ENCODE peak calls at places on chromosomes 16 and 17, in ten cellular contexts. H is stimulated activated CD8-positive, alpha-beta memory T cell treated with anti-CD3 and anti-CD28 coated beads, Interleukin-4, amount 100 ng/mL, for 1 hour; D is NCI-H146; P is iPS-NIHi11; A is PC-3; N is activated naive CD4-positive, alpha-beta T cell treated with anti-CD3 and anti-CD28 coated beads, Interleukin-2, amount 10 ng/mL, durations not matched to agents 7 days and 5 days; V is stimulated activated CD4-positive, alpha-beta T cell treated with anti-CD3 and anti-CD28 coated beads, Interleukin-1b, Interleukin-23, amount 100 ng/mL, for 24 hours; R is activated naive CD8-positive, alpha-beta T cell treated with anti-CD3 and anti-CD28 coated beads for 36 hours; J is HCEC 1CT; I is NCI-H69. X is an unnamed sample.

GRCh38 chr17:38428643-38429371 is 543 bp downstream of the ARHGAP23 start:
- DNase-seq in H (no peak), P (peak; percentile 66), N (peak; percentile 38), I (no peak), R (peak; percentile 22), V (no peak), A (peak; percentile 31), J (peak; percentile 58), D (no peak), X (no peak)

GRCh38 chr16:1712791-1713261 is 6.8 kb downstream of the MAPK8IP3 start:
- DNase-seq in P (no peak), A (no peak), R (no peak), I (no peak), N (no peak), H (no peak), D (no peak), J (no peak), V (no peak), X (no peak)

GRCh38 chr16:75074920-75075687 is 41.5 kb downstream of the LDHD start:
- DNase-seq in H (peak; percentile 63), N (peak; percentile 88), J (no peak), R (peak; percentile 72), D (no peak), A (no peak), P (no peak), I (no peak), V (peak; percentile 23), X (no peak)

GRCh38 chr16:27973678-27974077 is 89.8 kb downstream of the GSG1L start:
- DNase-seq in P (peak; percentile 37), D (peak; percentile 20), H (no peak), V (no peak), N (no peak), J (no peak), A (no peak), I (peak; percentile 10), R (no peak), X (no peak)

GRCh38 chr16:56708418-56708817 is 21.5 kb upstream of the NUP93 start:
- DNase-seq in H (no peak), P (no peak), R (peak; percentile 28), I (peak; percentile 23), A (no peak), V (no peak), J (no peak), D (peak; percentile 51), N (peak; percentile 60), X (no peak)

GRCh38 chr17:79183221-79184158 is 108.9 kb downstream of the ENGASE start:
- DNase-seq in J (no peak), A (no peak), V (no peak), H (no peak), I (peak; percentile 84), N (no peak), P (peak; percentile 90), R (peak; percentile 20), D (peak; percentile 22), X (no peak)

GRCh38 chr16:85471469-85472431 is 141.4 kb upstream of the GSE1 start:
- DNase-seq in D (no peak), A (peak; percentile 80), J (no peak), R (no peak), H (no peak), V (no peak), N (no peak), I (peak; percentile 48), P (no peak), X (no peak)

GRCh38 chr17:58809564-58809936 is 53.9 kb downstream of the PPM1E start:
- DNase-seq in D (no peak), I (no peak), R (no peak), N (no peak), P (no peak), A (no peak), V (no peak), J (no peak), H (no peak), X (no peak)

GRCh38 chr17:42553866-42554249 is 1.1 kb downstream of the HSD17B1 start:
- DNase-seq in D (no peak), V (no peak), A (peak; percentile 32), R (no peak), I (peak; percentile 41), J (no peak), H (no peak), P (no peak), N (peak; percentile 32), X (no peak)

GRCh38 chr16:35296962-35297653 is 1837.7 kb downstream of the TP53TG3F start:
- DNase-seq in N (no peak), I (no peak), A (no peak), V (no peak), J (no peak), H (no peak), R (no peak), D (no peak), P (no peak), X (no peak)

GRCh38 chr17:30236807-30237206 is 1.3 kb upstream of the SLC6A4 start:
- DNase-seq in J (peak; percentile 23), D (peak; percentile 76), I (peak; percentile 72), R (no peak), A (peak; percentile 39), H (no peak), N (peak; percentile 30), P (peak; percentile 75), V (no peak), X (no peak)

GRCh38 chr16:86884256-86884655 is 305.9 kb downstream of the FOXL1 start:
- DNase-seq in N (no peak), R (no peak), I (no peak), H (no peak), D (no peak), V (no peak), A (no peak), J (no peak), P (no peak), X (no peak)

GRCh38 chr16:20897253-20897896 is 2.8 kb downstream of the DCUN1D3 start:
- DNase-seq in J (peak; percentile 77), I (no peak), N (no peak), V (no peak), D (no peak), H (no peak), R (no peak), P (no peak), A (peak; percentile 20), X (no peak)

GRCh38 chr16:86566601-86566965 is at the start of gene FOXC2:
- DNase-seq in P (peak; percentile 82), A (no peak), R (peak; percentile 54), N (peak; percentile 60), I (peak; percentile 1), D (no peak), H (no peak), V (no peak), J (peak; percentile 78), X (no peak)

GRCh38 chr17:43671075-43671692 is 9.5 kb upstream of the MEOX1 start:
- DNase-seq in H (no peak), J (no peak), R (no peak), N (no peak), A (peak; percentile 60), V (no peak), I (peak; percentile 82), D (peak; percentile 25), P (no peak), X (no peak)

GRCh38 chr17:19274893-19275292 is 37.7 kb downstream of the EPN2 start:
- DNase-seq in V (no peak), N (no peak), A (no peak), D (no peak), P (no peak), R (no peak), I (no peak), H (no peak), J (no peak), X (no peak)

GRCh38 chr17:43817826-43818225 is 15.1 kb downstream of the MPP3 start:
- DNase-seq in D (no peak), P (no peak), A (no peak), V (no peak), N (no peak), I (no peak), R (no peak), J (no peak), H (no peak), X (no peak)

GRCh38 chr17:82864721-82865240 is 25.0 kb upstream of the ZNF750 start:
- DNase-seq in R (no peak), V (no peak), N (no peak), J (no peak), P (no peak), A (no peak), D (peak; percentile 85), I (peak; percentile 92), H (no peak), X (no peak)

GRCh38 chr16:10172848-10173655 is 9.2 kb downstream of the GRIN2A start:
- DNase-seq in R (no peak), V (no peak), J (no peak), I (no peak), A (peak; percentile 72), P (peak; percentile 23), H (no peak), N (no peak), D (no peak), X (no peak)

GRCh38 chr17:82593590-82594087 is 54.6 kb downstream of the WDR45B start:
- DNase-seq in N (no peak), H (no peak), P (no peak), D (no peak), A (no peak), I (no peak), R (no peak), J (no peak), V (no peak), X (no peak)

GRCh38 chr16:180101-180920 is at the start of gene HBQ1:
- DNase-seq in H (no peak), P (peak; percentile 86), R (peak; percentile 76), J (no peak), N (peak; percentile 32), D (peak; percentile 58), V (no peak), A (no peak), I (peak; percentile 76), X (no peak)

GRCh38 chr16:80369559-80369958 is 171.2 kb upstream of the DYNLRB2 start:
- DNase-seq in H (no peak), D (no peak), N (no peak), V (no peak), J (no peak), R (no peak), A (peak; percentile 25), I (no peak), P (peak; percentile 44), X (no peak)

GRCh38 chr16:57042157-57043111 is 49.9 kb upstream of the CPNE2 start:
- DNase-seq in P (no peak), R (peak; percentile 90), V (peak; percentile 54), A (no peak), N (peak; percentile 80), J (no peak), D (no peak), H (peak; percentile 62), I (no peak), X (no peak)

GRCh38 chr17:45410144-45411091 is 22.3 kb downstream of the ARHGAP27 start:
- DNase-seq in V (no peak), R (peak; percentile 57), P (no peak), A (no peak), J (no peak), H (peak; percentile 37), D (no peak), N (peak; percentile 78), I (no peak), X (no peak)

GRCh38 chr17:78879679-78880186 is 23.3 kb downstream of the CEP295NL start:
- DNase-seq in I (no peak), D (no peak), N (peak; percentile 47), J (peak; percentile 98), V (no peak), A (no peak), H (no peak), P (no peak), R (peak; percentile 41), X (no peak)

GRCh38 chr16:83952940-83953795 is at the start of gene OSGIN1:
- DNase-seq in V (peak; percentile 50), N (peak; percentile 85), A (peak; percentile 88), J (peak; percentile 93), P (peak; percentile 83), I (peak; percentile 76), D (peak; percentile 78), R (peak; percentile 85), H (peak; percentile 22), X (no peak)

GRCh38 chr16:57988929-57989328 is 11.5 kb downstream of the ZNF319 start:
- DNase-seq in V (no peak), N (no peak), R (no peak), P (no peak), A (no peak), D (no peak), J (no peak), H (no peak), I (peak; percentile 51), X (no peak)

GRCh38 chr17:48045270-48046001 is 2.7 kb upstream of the NFE2L1 start:
- DNase-seq in V (no peak), R (no peak), J (no peak), N (no peak), D (no peak), P (no peak), H (no peak), I (peak; percentile 40), A (peak; percentile 51), X (no peak)